ENCODE peak calls at places on chromosome 4, in ten cellular contexts. One of them, this sample, is unnamed.

GRCh38 chr4:51853027-51853682 is 10.2 kb downstream of the DCUN1D4 start:
- DNase-seq in Caki2: peak
- DNase-seq in anterior cingulate cortex: no peak
- DNase-seq in Calu3: peak
- DNase-seq in iris pigment epithelial cell: peak
- DNase-seq in Right ventricle myocardium inferior: no peak
- DNase-seq in cardiac fibroblast: no peak
- DNase-seq in amniotic epithelial cell: peak
- DNase-seq in thoracic aorta: no peak
- DNase-seq in left ventricle myocardium inferior: no peak
- DNase-seq in this sample: no peak

GRCh38 chr4:86831262-86832090 is 17.7 kb downstream of the SLC10A6 start:
- DNase-seq in Caki2: peak
- DNase-seq in anterior cingulate cortex: no peak
- DNase-seq in Calu3: peak
- DNase-seq in iris pigment epithelial cell: peak
- DNase-seq in Right ventricle myocardium inferior: no peak
- DNase-seq in cardiac fibroblast: peak
- DNase-seq in amniotic epithelial cell: peak
- DNase-seq in thoracic aorta: no peak
- DNase-seq in left ventricle myocardium inferior: no peak
- DNase-seq in this sample: peak

GRCh38 chr4:43886196-43886595 is 562.4 kb downstream of the KCTD8 start:
- DNase-seq in Caki2: no peak
- DNase-seq in anterior cingulate cortex: no peak
- DNase-seq in Calu3: no peak
- DNase-seq in iris pigment epithelial cell: no peak
- DNase-seq in Right ventricle myocardium inferior: no peak
- DNase-seq in cardiac fibroblast: no peak
- DNase-seq in amniotic epithelial cell: no peak
- DNase-seq in thoracic aorta: no peak
- DNase-seq in left ventricle myocardium inferior: no peak
- DNase-seq in this sample: no peak

GRCh38 chr4:157151711-157152110 is 68.8 kb upstream of the GRIA2 start:
- DNase-seq in Caki2: no peak
- DNase-seq in anterior cingulate cortex: no peak
- DNase-seq in Calu3: no peak
- DNase-seq in iris pigment epithelial cell: peak
- DNase-seq in Right ventricle myocardium inferior: no peak
- DNase-seq in cardiac fibroblast: peak
- DNase-seq in amniotic epithelial cell: peak
- DNase-seq in thoracic aorta: no peak
- DNase-seq in left ventricle myocardium inferior: no peak
- DNase-seq in this sample: no peak

GRCh38 chr4:105147226-105148151 is 813 bp downstream of the TET2 start:
- DNase-seq in Caki2: peak
- DNase-seq in anterior cingulate cortex: peak
- DNase-seq in Calu3: peak
- DNase-seq in iris pigment epithelial cell: peak
- DNase-seq in Right ventricle myocardium inferior: peak
- DNase-seq in cardiac fibroblast: peak
- DNase-seq in amniotic epithelial cell: peak
- DNase-seq in thoracic aorta: no peak
- DNase-seq in left ventricle myocardium inferior: no peak
- DNase-seq in this sample: no peak

GRCh38 chr4:180156684-180157083 is 2086.5 kb upstream of the TENM3 start:
- DNase-seq in Caki2: no peak
- DNase-seq in anterior cingulate cortex: no peak
- DNase-seq in Calu3: no peak
- DNase-seq in iris pigment epithelial cell: no peak
- DNase-seq in Right ventricle myocardium inferior: no peak
- DNase-seq in cardiac fibroblast: no peak
- DNase-seq in amniotic epithelial cell: no peak
- DNase-seq in thoracic aorta: no peak
- DNase-seq in left ventricle myocardium inferior: no peak
- DNase-seq in this sample: no peak

GRCh38 chr4:26410385-26411293 is 79.6 kb downstream of the CCKAR start:
- DNase-seq in Caki2: peak
- DNase-seq in anterior cingulate cortex: no peak
- DNase-seq in Calu3: peak
- DNase-seq in iris pigment epithelial cell: peak
- DNase-seq in Right ventricle myocardium inferior: no peak
- DNase-seq in cardiac fibroblast: peak
- DNase-seq in amniotic epithelial cell: peak
- DNase-seq in thoracic aorta: no peak
- DNase-seq in left ventricle myocardium inferior: no peak
- DNase-seq in this sample: peak

GRCh38 chr4:166318810-166319525 is 445.9 kb downstream of the TLL1 start:
- DNase-seq in Caki2: no peak
- DNase-seq in anterior cingulate cortex: no peak
- DNase-seq in Calu3: no peak
- DNase-seq in iris pigment epithelial cell: peak
- DNase-seq in Right ventricle myocardium inferior: no peak
- DNase-seq in cardiac fibroblast: peak
- DNase-seq in amniotic epithelial cell: peak
- DNase-seq in thoracic aorta: no peak
- DNase-seq in left ventricle myocardium inferior: no peak
- DNase-seq in this sample: no peak

GRCh38 chr4:82652062-82652461 is 90.3 kb upstream of the TMEM150C start:
- DNase-seq in Caki2: no peak
- DNase-seq in anterior cingulate cortex: no peak
- DNase-seq in Calu3: no peak
- DNase-seq in iris pigment epithelial cell: peak
- DNase-seq in Right ventricle myocardium inferior: no peak
- DNase-seq in cardiac fibroblast: peak
- DNase-seq in amniotic epithelial cell: peak
- DNase-seq in thoracic aorta: no peak
- DNase-seq in left ventricle myocardium inferior: no peak
- DNase-seq in this sample: no peak

GRCh38 chr4:5385741-5386251 is 322.6 kb downstream of the EVC2 start:
- DNase-seq in Caki2: peak
- DNase-seq in anterior cingulate cortex: no peak
- DNase-seq in Calu3: no peak
- DNase-seq in iris pigment epithelial cell: no peak
- DNase-seq in Right ventricle myocardium inferior: no peak
- DNase-seq in cardiac fibroblast: no peak
- DNase-seq in amniotic epithelial cell: no peak
- DNase-seq in thoracic aorta: no peak
- DNase-seq in left ventricle myocardium inferior: no peak
- DNase-seq in this sample: no peak

GRCh38 chr4:170109586-170110289 is 20.0 kb upstream of the AADAT start:
- DNase-seq in Caki2: no peak
- DNase-seq in anterior cingulate cortex: no peak
- DNase-seq in Calu3: no peak
- DNase-seq in iris pigment epithelial cell: peak
- DNase-seq in Right ventricle myocardium inferior: no peak
- DNase-seq in cardiac fibroblast: peak
- DNase-seq in amniotic epithelial cell: peak
- DNase-seq in thoracic aorta: no peak
- DNase-seq in left ventricle myocardium inferior: no peak
- DNase-seq in this sample: no peak

GRCh38 chr4:162274354-162274753 is 110.6 kb upstream of the FSTL5 start:
- DNase-seq in Caki2: peak
- DNase-seq in anterior cingulate cortex: peak
- DNase-seq in Calu3: peak
- DNase-seq in iris pigment epithelial cell: no peak
- DNase-seq in Right ventricle myocardium inferior: no peak
- DNase-seq in cardiac fibroblast: no peak
- DNase-seq in amniotic epithelial cell: no peak
- DNase-seq in thoracic aorta: no peak
- DNase-seq in left ventricle myocardium inferior: no peak
- DNase-seq in this sample: no peak

GRCh38 chr4:77006753-77007355 is 57.3 kb downstream of the SEPTIN11 start:
- DNase-seq in Caki2: no peak
- DNase-seq in anterior cingulate cortex: no peak
- DNase-seq in Calu3: no peak
- DNase-seq in iris pigment epithelial cell: no peak
- DNase-seq in Right ventricle myocardium inferior: no peak
- DNase-seq in cardiac fibroblast: no peak
- DNase-seq in amniotic epithelial cell: peak
- DNase-seq in thoracic aorta: no peak
- DNase-seq in left ventricle myocardium inferior: no peak
- DNase-seq in this sample: no peak

GRCh38 chr4:6804082-6804752 is 21.7 kb downstream of the KIAA0232 start:
- DNase-seq in Caki2: no peak
- DNase-seq in anterior cingulate cortex: no peak
- DNase-seq in Calu3: no peak
- DNase-seq in iris pigment epithelial cell: no peak
- DNase-seq in Right ventricle myocardium inferior: no peak
- DNase-seq in cardiac fibroblast: no peak
- DNase-seq in amniotic epithelial cell: no peak
- DNase-seq in thoracic aorta: no peak
- DNase-seq in left ventricle myocardium inferior: no peak
- DNase-seq in this sample: no peak

GRCh38 chr4:176805155-176805554 is 12.4 kb upstream of the VEGFC start:
- DNase-seq in Caki2: no peak
- DNase-seq in anterior cingulate cortex: no peak
- DNase-seq in Calu3: no peak
- DNase-seq in iris pigment epithelial cell: peak
- DNase-seq in Right ventricle myocardium inferior: no peak
- DNase-seq in cardiac fibroblast: peak
- DNase-seq in amniotic epithelial cell: peak
- DNase-seq in thoracic aorta: no peak
- DNase-seq in left ventricle myocardium inferior: no peak
- DNase-seq in this sample: no peak

GRCh38 chr4:153638011-153638410 is 46.1 kb upstream of the TLR2 start:
- DNase-seq in Caki2: no peak
- DNase-seq in anterior cingulate cortex: no peak
- DNase-seq in Calu3: no peak
- DNase-seq in iris pigment epithelial cell: no peak
- DNase-seq in Right ventricle myocardium inferior: no peak
- DNase-seq in cardiac fibroblast: no peak
- DNase-seq in amniotic epithelial cell: no peak
- DNase-seq in thoracic aorta: no peak
- DNase-seq in left ventricle myocardium inferior: no peak
- DNase-seq in this sample: no peak

GRCh38 chr4:184003433-184003832 is 98.3 kb downstream of the STOX2 start:
- DNase-seq in Caki2: no peak
- DNase-seq in anterior cingulate cortex: no peak
- DNase-seq in Calu3: no peak
- DNase-seq in iris pigment epithelial cell: no peak
- DNase-seq in Right ventricle myocardium inferior: no peak
- DNase-seq in cardiac fibroblast: no peak
- DNase-seq in amniotic epithelial cell: no peak
- DNase-seq in thoracic aorta: no peak
- DNase-seq in left ventricle myocardium inferior: no peak
- DNase-seq in this sample: no peak

GRCh38 chr4:40933272-40934053 is 183.7 kb downstream of the NSUN7 start:
- DNase-seq in Caki2: no peak
- DNase-seq in anterior cingulate cortex: peak
- DNase-seq in Calu3: no peak
- DNase-seq in iris pigment epithelial cell: peak
- DNase-seq in Right ventricle myocardium inferior: no peak
- DNase-seq in cardiac fibroblast: peak
- DNase-seq in amniotic epithelial cell: peak
- DNase-seq in thoracic aorta: no peak
- DNase-seq in left ventricle myocardium inferior: no peak
- DNase-seq in this sample: no peak

GRCh38 chr4:96736352-96736889 is 896.5 kb downstream of the PDHA2 start:
- DNase-seq in Caki2: peak
- DNase-seq in anterior cingulate cortex: no peak
- DNase-seq in Calu3: peak
- DNase-seq in iris pigment epithelial cell: peak
- DNase-seq in Right ventricle myocardium inferior: no peak
- DNase-seq in cardiac fibroblast: peak
- DNase-seq in amniotic epithelial cell: peak
- DNase-seq in thoracic aorta: no peak
- DNase-seq in left ventricle myocardium inferior: no peak
- DNase-seq in this sample: no peak

GRCh38 chr4:30946288-30946687 is 226.1 kb downstream of the PCDH7 start:
- DNase-seq in Caki2: peak
- DNase-seq in anterior cingulate cortex: no peak
- DNase-seq in Calu3: no peak
- DNase-seq in iris pigment epithelial cell: no peak
- DNase-seq in Right ventricle myocardium inferior: no peak
- DNase-seq in cardiac fibroblast: no peak
- DNase-seq in amniotic epithelial cell: no peak
- DNase-seq in thoracic aorta: no peak
- DNase-seq in left ventricle myocardium inferior: no peak
- DNase-seq in this sample: no peak

GRCh38 chr4:108393870-108394269 is 225.1 kb upstream of the LEF1 start:
- DNase-seq in Caki2: no peak
- DNase-seq in anterior cingulate cortex: no peak
- DNase-seq in Calu3: no peak
- DNase-seq in iris pigment epithelial cell: no peak
- DNase-seq in Right ventricle myocardium inferior: no peak
- DNase-seq in cardiac fibroblast: no peak
- DNase-seq in amniotic epithelial cell: no peak
- DNase-seq in thoracic aorta: no peak
- DNase-seq in left ventricle myocardium inferior: no peak
- DNase-seq in this sample: no peak

GRCh38 chr4:77473509-77473908 is 132.1 kb upstream of the CXCL13 start:
- DNase-seq in Caki2: no peak
- DNase-seq in anterior cingulate cortex: no peak
- DNase-seq in Calu3: peak
- DNase-seq in iris pigment epithelial cell: peak
- DNase-seq in Right ventricle myocardium inferior: no peak
- DNase-seq in cardiac fibroblast: peak
- DNase-seq in amniotic epithelial cell: peak
- DNase-seq in thoracic aorta: no peak
- DNase-seq in left ventricle myocardium inferior: no peak
- DNase-seq in this sample: no peak

GRCh38 chr4:143389543-143390195 is 53.0 kb downstream of the GAB1 start:
- DNase-seq in Caki2: no peak
- DNase-seq in anterior cingulate cortex: no peak
- DNase-seq in Calu3: no peak
- DNase-seq in iris pigment epithelial cell: peak
- DNase-seq in Right ventricle myocardium inferior: no peak
- DNase-seq in cardiac fibroblast: peak
- DNase-seq in amniotic epithelial cell: peak
- DNase-seq in thoracic aorta: no peak
- DNase-seq in left ventricle myocardium inferior: no peak
- DNase-seq in this sample: no peak

GRCh38 chr4:150297861-150298474 is 219.7 kb downstream of the DCLK2 start:
- DNase-seq in Caki2: peak
- DNase-seq in anterior cingulate cortex: no peak
- DNase-seq in Calu3: peak
- DNase-seq in iris pigment epithelial cell: peak
- DNase-seq in Right ventricle myocardium inferior: no peak
- DNase-seq in cardiac fibroblast: peak
- DNase-seq in amniotic epithelial cell: peak
- DNase-seq in thoracic aorta: no peak
- DNase-seq in left ventricle myocardium inferior: no peak
- DNase-seq in this sample: no peak

GRCh38 chr4:1731180-1731579 is 9.9 kb downstream of the TACC3 start:
- DNase-seq in Caki2: peak
- DNase-seq in anterior cingulate cortex: no peak
- DNase-seq in Calu3: no peak
- DNase-seq in iris pigment epithelial cell: peak
- DNase-seq in Right ventricle myocardium inferior: peak
- DNase-seq in cardiac fibroblast: peak
- DNase-seq in amniotic epithelial cell: no peak
- DNase-seq in thoracic aorta: no peak
- DNase-seq in left ventricle myocardium inferior: no peak
- DNase-seq in this sample: no peak

GRCh38 chr4:127012549-127012948 is 620.2 kb upstream of the INTU start:
- DNase-seq in Caki2: peak
- DNase-seq in anterior cingulate cortex: no peak
- DNase-seq in Calu3: no peak
- DNase-seq in iris pigment epithelial cell: peak
- DNase-seq in Right ventricle myocardium inferior: no peak
- DNase-seq in cardiac fibroblast: peak
- DNase-seq in amniotic epithelial cell: peak
- DNase-seq in thoracic aorta: no peak
- DNase-seq in left ventricle myocardium inferior: no peak
- DNase-seq in this sample: no peak

GRCh38 chr4:183797445-183798248 is 107.5 kb upstream of the STOX2 start:
- DNase-seq in Caki2: peak
- DNase-seq in anterior cingulate cortex: no peak
- DNase-seq in Calu3: peak
- DNase-seq in iris pigment epithelial cell: peak
- DNase-seq in Right ventricle myocardium inferior: peak
- DNase-seq in cardiac fibroblast: peak
- DNase-seq in amniotic epithelial cell: peak
- DNase-seq in thoracic aorta: no peak
- DNase-seq in left ventricle myocardium inferior: peak
- DNase-seq in this sample: peak

GRCh38 chr4:121760205-121760604 is 4.8 kb downstream of the SMIM43 start:
- DNase-seq in Caki2: no peak
- DNase-seq in anterior cingulate cortex: no peak
- DNase-seq in Calu3: no peak
- DNase-seq in iris pigment epithelial cell: no peak
- DNase-seq in Right ventricle myocardium inferior: no peak
- DNase-seq in cardiac fibroblast: no peak
- DNase-seq in amniotic epithelial cell: no peak
- DNase-seq in thoracic aorta: no peak
- DNase-seq in left ventricle myocardium inferior: no peak
- DNase-seq in this sample: no peak